ENCODE peak calls at places on chromosomes 2 and 18, in eight cellular contexts. One of them, this sample, is unnamed. For H3K9me3, the result is how much of the 10 kb centered on the place peaks cover.

GRCh38 chr18:65769653-65770052 is 18.8 kb downstream of the CDH7 start:
- DNase-seq in naive thymus-derived CD4-positive, alpha-beta T cell: no peak
- DNase-seq in fibroblast of lung: no peak
- DNase-seq in breast epithelium: no peak
- DNase-seq in H9: no peak
- DNase-seq in A549: no peak
- DNase-seq in PC-3: peak
- DNase-seq in left lung: no peak
- DNase-seq in this sample: no peak

GRCh38 chr2:118644190-118644589 is 203.3 kb downstream of the EN1 start:
- DNase-seq in left lung: no peak
- DNase-seq in breast epithelium: no peak
- DNase-seq in naive thymus-derived CD4-positive, alpha-beta T cell: no peak
- DNase-seq in H9: no peak
- DNase-seq in A549: no peak
- DNase-seq in fibroblast of lung: no peak
- DNase-seq in PC-3: no peak
- DNase-seq in this sample: no peak

GRCh38 chr18:48913723-48914122 is 37.0 kb downstream of the SMAD7 start:
- DNase-seq in fibroblast of lung: no peak
- DNase-seq in A549: no peak
- DNase-seq in naive thymus-derived CD4-positive, alpha-beta T cell: no peak
- DNase-seq in H9: peak
- DNase-seq in breast epithelium: no peak
- DNase-seq in left lung: no peak
- DNase-seq in PC-3: no peak
- DNase-seq in this sample: no peak

GRCh38 chr2:120669121-120669952 is 66.3 kb upstream of the GLI2 start:
- DNase-seq in breast epithelium: peak
- DNase-seq in left lung: peak
- DNase-seq in PC-3: peak
- DNase-seq in naive thymus-derived CD4-positive, alpha-beta T cell: no peak
- DNase-seq in A549: no peak
- DNase-seq in fibroblast of lung: peak
- DNase-seq in H9: peak
- DNase-seq in this sample: peak

GRCh38 chr2:49656853-49657252 is 502.5 kb upstream of the FSHR start:
- DNase-seq in left lung: no peak
- DNase-seq in fibroblast of lung: no peak
- DNase-seq in A549: no peak
- DNase-seq in PC-3: no peak
- DNase-seq in H9: no peak
- DNase-seq in breast epithelium: no peak
- DNase-seq in naive thymus-derived CD4-positive, alpha-beta T cell: no peak
- DNase-seq in this sample: no peak

GRCh38 chr2:190653231-190653630 is 4.3 kb downstream of the NAB1 start:
- DNase-seq in A549: no peak
- DNase-seq in left lung: no peak
- DNase-seq in H9: no peak
- DNase-seq in naive thymus-derived CD4-positive, alpha-beta T cell: no peak
- DNase-seq in breast epithelium: no peak
- DNase-seq in PC-3: no peak
- DNase-seq in fibroblast of lung: no peak
- DNase-seq in this sample: no peak

GRCh38 chr2:17879137-17879912 is 858 bp downstream of the KCNS3 start:
- DNase-seq in breast epithelium: peak
- DNase-seq in left lung: peak
- DNase-seq in A549: peak
- DNase-seq in naive thymus-derived CD4-positive, alpha-beta T cell: no peak
- DNase-seq in fibroblast of lung: peak
- DNase-seq in PC-3: peak
- DNase-seq in H9: peak
- DNase-seq in this sample: peak

GRCh38 chr2:118059919-118060478 is 28.3 kb upstream of the INSIG2 start:
- DNase-seq in PC-3: peak
- DNase-seq in breast epithelium: no peak
- DNase-seq in naive thymus-derived CD4-positive, alpha-beta T cell: no peak
- DNase-seq in H9: no peak
- DNase-seq in left lung: no peak
- DNase-seq in fibroblast of lung: peak
- DNase-seq in A549: no peak
- DNase-seq in this sample: peak

GRCh38 chr2:196291873-196292800 is 120.8 kb upstream of the STK17B start:
- DNase-seq in fibroblast of lung: no peak
- DNase-seq in H9: no peak
- DNase-seq in PC-3: peak
- DNase-seq in A549: no peak
- DNase-seq in breast epithelium: peak
- DNase-seq in naive thymus-derived CD4-positive, alpha-beta T cell: no peak
- DNase-seq in left lung: peak
- DNase-seq in this sample: peak

GRCh38 chr2:9975328-9975727 is 23.8 kb downstream of the GRHL1 start:
- DNase-seq in fibroblast of lung: peak
- DNase-seq in A549: no peak
- DNase-seq in left lung: peak
- DNase-seq in breast epithelium: no peak
- DNase-seq in naive thymus-derived CD4-positive, alpha-beta T cell: no peak
- DNase-seq in H9: no peak
- DNase-seq in PC-3: peak
- DNase-seq in this sample: no peak

GRCh38 chr18:48818329-48819254 is 132.2 kb downstream of the SMAD7 start:
- DNase-seq in PC-3: no peak
- DNase-seq in H9: peak
- DNase-seq in fibroblast of lung: no peak
- DNase-seq in naive thymus-derived CD4-positive, alpha-beta T cell: no peak
- DNase-seq in left lung: no peak
- DNase-seq in breast epithelium: no peak
- DNase-seq in A549: no peak
- DNase-seq in this sample: no peak

GRCh38 chr18:48913201-48913600 is 37.6 kb downstream of the SMAD7 start:
- DNase-seq in naive thymus-derived CD4-positive, alpha-beta T cell: peak
- DNase-seq in breast epithelium: no peak
- DNase-seq in PC-3: peak
- DNase-seq in fibroblast of lung: no peak
- DNase-seq in H9: peak
- DNase-seq in left lung: no peak
- DNase-seq in A549: no peak
- DNase-seq in this sample: no peak

GRCh38 chr2:118893100-118893499 is 45.7 kb upstream of the EN1 start:
- DNase-seq in PC-3: no peak
- DNase-seq in left lung: no peak
- DNase-seq in breast epithelium: no peak
- DNase-seq in fibroblast of lung: no peak
- DNase-seq in naive thymus-derived CD4-positive, alpha-beta T cell: no peak
- DNase-seq in A549: no peak
- DNase-seq in H9: no peak
- DNase-seq in this sample: no peak

GRCh38 chr2:7931808-7932207 is 750.0 kb upstream of the ID2 start:
- DNase-seq in naive thymus-derived CD4-positive, alpha-beta T cell: no peak
- DNase-seq in breast epithelium: no peak
- DNase-seq in H9: no peak
- DNase-seq in fibroblast of lung: no peak
- DNase-seq in left lung: no peak
- DNase-seq in A549: no peak
- DNase-seq in PC-3: no peak
- DNase-seq in this sample: no peak

GRCh38 chr2:121128741-121129659 is 156.0 kb downstream of the TFCP2L1 start:
- DNase-seq in breast epithelium: peak
- DNase-seq in A549: peak
- DNase-seq in naive thymus-derived CD4-positive, alpha-beta T cell: no peak
- DNase-seq in fibroblast of lung: peak
- DNase-seq in H9: peak
- DNase-seq in left lung: no peak
- DNase-seq in PC-3: peak
- DNase-seq in this sample: peak

GRCh38 chr2:208363485-208363884 is 43.1 kb upstream of the PTH2R start:
- DNase-seq in A549: no peak
- DNase-seq in H9: no peak
- DNase-seq in breast epithelium: no peak
- DNase-seq in fibroblast of lung: peak
- DNase-seq in left lung: no peak
- DNase-seq in naive thymus-derived CD4-positive, alpha-beta T cell: no peak
- DNase-seq in PC-3: peak
- DNase-seq in this sample: peak

GRCh38 chr18:29147944-29148343 is 971.0 kb upstream of the CDH2 start:
- DNase-seq in breast epithelium: no peak
- DNase-seq in H9: peak
- DNase-seq in left lung: no peak
- DNase-seq in fibroblast of lung: peak
- DNase-seq in PC-3: peak
- DNase-seq in naive thymus-derived CD4-positive, alpha-beta T cell: no peak
- DNase-seq in A549: no peak
- DNase-seq in this sample: peak

GRCh38 chr2:37625781-37626548 is 45.5 kb downstream of the CDC42EP3 start:
- DNase-seq in breast epithelium: no peak
- DNase-seq in H9: no peak
- DNase-seq in PC-3: no peak
- DNase-seq in left lung: no peak
- DNase-seq in fibroblast of lung: peak
- DNase-seq in A549: no peak
- DNase-seq in naive thymus-derived CD4-positive, alpha-beta T cell: peak
- DNase-seq in this sample: no peak

GRCh38 chr2:56008661-56009411 is 85.3 kb upstream of the EFEMP1 start:
- DNase-seq in fibroblast of lung: peak
- DNase-seq in left lung: no peak
- DNase-seq in breast epithelium: peak
- DNase-seq in naive thymus-derived CD4-positive, alpha-beta T cell: no peak
- DNase-seq in A549: no peak
- DNase-seq in H9: peak
- DNase-seq in PC-3: peak
- DNase-seq in this sample: peak

GRCh38 chr18:35603528-35603927 is 22.0 kb downstream of the GALNT1 start:
- DNase-seq in H9: no peak
- DNase-seq in breast epithelium: no peak
- DNase-seq in A549: no peak
- DNase-seq in PC-3: no peak
- DNase-seq in naive thymus-derived CD4-positive, alpha-beta T cell: no peak
- DNase-seq in fibroblast of lung: no peak
- DNase-seq in left lung: no peak
- DNase-seq in this sample: no peak
- H3K9me3 ChIP-seq in H9: under half
- H3K9me3 ChIP-seq in breast epithelium: under half
- H3K9me3 ChIP-seq in A549: under half
- H3K9me3 ChIP-seq in PC-3: under half
- H3K9me3 ChIP-seq in naive thymus-derived CD4-positive, alpha-beta T cell: under half
- H3K9me3 ChIP-seq in fibroblast of lung: under half
- H3K9me3 ChIP-seq in left lung: under half
- H3K9me3 ChIP-seq in this sample: under half

GRCh38 chr18:12288406-12288762 is 19.7 kb upstream of the TUBB6 start:
- DNase-seq in H9: no peak
- DNase-seq in naive thymus-derived CD4-positive, alpha-beta T cell: no peak
- DNase-seq in left lung: no peak
- DNase-seq in fibroblast of lung: no peak
- DNase-seq in PC-3: no peak
- DNase-seq in A549: no peak
- DNase-seq in breast epithelium: no peak
- DNase-seq in this sample: no peak
- H3K9me3 ChIP-seq in H9: under half
- H3K9me3 ChIP-seq in naive thymus-derived CD4-positive, alpha-beta T cell: under half
- H3K9me3 ChIP-seq in left lung: under half
- H3K9me3 ChIP-seq in fibroblast of lung: under half
- H3K9me3 ChIP-seq in PC-3: under half
- H3K9me3 ChIP-seq in A549: under half
- H3K9me3 ChIP-seq in breast epithelium: under half
- H3K9me3 ChIP-seq in this sample: under half

GRCh38 chr2:201320257-201320656 is 36.9 kb downstream of the FLACC1 start:
- DNase-seq in left lung: no peak
- DNase-seq in breast epithelium: no peak
- DNase-seq in naive thymus-derived CD4-positive, alpha-beta T cell: no peak
- DNase-seq in H9: no peak
- DNase-seq in PC-3: no peak
- DNase-seq in A549: no peak
- DNase-seq in fibroblast of lung: no peak
- DNase-seq in this sample: no peak
- H3K9me3 ChIP-seq in left lung: under half
- H3K9me3 ChIP-seq in breast epithelium: under half
- H3K9me3 ChIP-seq in naive thymus-derived CD4-positive, alpha-beta T cell: under half
- H3K9me3 ChIP-seq in H9: under half
- H3K9me3 ChIP-seq in PC-3: under half
- H3K9me3 ChIP-seq in A549: under half
- H3K9me3 ChIP-seq in fibroblast of lung: under half
- H3K9me3 ChIP-seq in this sample: under half

DNA sequence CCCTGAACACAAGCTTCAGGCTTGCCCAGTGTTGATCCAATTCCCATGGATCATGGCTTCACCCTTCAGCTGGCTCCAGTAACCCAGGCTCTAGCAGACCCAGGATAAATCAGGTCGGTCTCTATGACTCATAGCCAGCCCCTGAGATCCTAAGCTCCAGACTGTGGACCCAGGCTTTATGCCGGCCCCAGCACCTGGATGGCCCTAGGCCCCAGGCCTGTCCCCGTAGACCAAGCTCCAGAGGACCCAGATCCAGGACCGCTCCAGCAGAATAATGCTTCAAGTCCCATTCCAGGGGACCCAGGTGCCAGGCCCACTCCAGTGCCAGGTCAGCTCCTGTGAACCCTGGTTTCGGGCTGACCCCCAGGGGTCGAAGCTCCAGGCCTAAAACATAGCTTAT is 1589.9 kb upstream of the DDX18 start:
- DNase-seq in fibroblast of lung: no peak
- DNase-seq in PC-3: no peak
- DNase-seq in breast epithelium: no peak
- DNase-seq in H9: no peak
- DNase-seq in naive thymus-derived CD4-positive, alpha-beta T cell: no peak
- DNase-seq in left lung: peak
- DNase-seq in A549: no peak
- DNase-seq in this sample: no peak
- H3K9me3 ChIP-seq in fibroblast of lung: under half
- H3K9me3 ChIP-seq in PC-3: under half
- H3K9me3 ChIP-seq in breast epithelium: under half
- H3K9me3 ChIP-seq in H9: under half
- H3K9me3 ChIP-seq in naive thymus-derived CD4-positive, alpha-beta T cell: under half
- H3K9me3 ChIP-seq in left lung: under half
- H3K9me3 ChIP-seq in A549: under half
- H3K9me3 ChIP-seq in this sample: under half

GRCh38 chr2:239776441-239777033 is 248.6 kb downstream of the NDUFA10 start:
- DNase-seq in fibroblast of lung: no peak
- DNase-seq in PC-3: no peak
- DNase-seq in breast epithelium: no peak
- DNase-seq in left lung: no peak
- DNase-seq in A549: no peak
- DNase-seq in H9: peak
- DNase-seq in naive thymus-derived CD4-positive, alpha-beta T cell: no peak
- DNase-seq in this sample: no peak
- H3K9me3 ChIP-seq in fibroblast of lung: under half
- H3K9me3 ChIP-seq in PC-3: under half
- H3K9me3 ChIP-seq in breast epithelium: under half
- H3K9me3 ChIP-seq in left lung: under half
- H3K9me3 ChIP-seq in A549: under half
- H3K9me3 ChIP-seq in H9: under half
- H3K9me3 ChIP-seq in naive thymus-derived CD4-positive, alpha-beta T cell: under half
- H3K9me3 ChIP-seq in this sample: under half

DNA sequence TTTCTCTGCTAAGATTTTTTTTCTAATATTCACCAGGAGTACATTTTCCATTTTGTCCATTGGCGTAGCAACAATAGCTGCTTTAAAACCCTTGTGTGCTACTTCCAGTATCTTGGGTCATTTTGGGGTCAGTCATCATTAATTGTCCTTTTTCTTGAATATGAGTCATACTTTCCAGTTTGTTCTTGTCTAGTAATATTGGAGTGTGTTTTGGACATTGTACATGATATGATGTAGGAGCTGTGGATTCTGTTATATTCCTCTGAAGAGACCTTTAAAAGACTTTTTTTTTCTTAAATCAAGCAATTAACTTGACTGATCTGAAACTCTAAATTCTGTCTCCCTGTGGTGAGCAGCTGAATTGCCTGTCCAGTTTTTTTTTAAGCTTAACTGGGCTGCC is 40.8 kb downstream of the AGPS start:
- DNase-seq in PC-3: peak
- DNase-seq in fibroblast of lung: peak
- DNase-seq in naive thymus-derived CD4-positive, alpha-beta T cell: no peak
- DNase-seq in left lung: no peak
- DNase-seq in A549: no peak
- DNase-seq in H9: no peak
- DNase-seq in breast epithelium: no peak
- DNase-seq in this sample: no peak
- H3K9me3 ChIP-seq in PC-3: under half
- H3K9me3 ChIP-seq in fibroblast of lung: under half
- H3K9me3 ChIP-seq in naive thymus-derived CD4-positive, alpha-beta T cell: under half
- H3K9me3 ChIP-seq in left lung: under half
- H3K9me3 ChIP-seq in A549: under half
- H3K9me3 ChIP-seq in H9: under half
- H3K9me3 ChIP-seq in breast epithelium: under half
- H3K9me3 ChIP-seq in this sample: under half

This sample was measured in adipocyte.